ENCODE peak calls at places on chromosome 21, in ten cellular contexts. O, G, E, J, M, K, Q, Y, S and P are unnamed samples.

GRCh38 chr21:41877901-41878830 is 978 bp downstream of the PRDM15 start:
- DNase-seq in O (peak), G (peak), E (peak), J (no peak), M (no peak), K (peak), Q (no peak), Y (peak), S (peak), P (peak)

GRCh38 chr21:27571706-27572105 is 604.8 kb upstream of the ADAMTS5 start:
- DNase-seq in O (peak), G (no peak), E (no peak), J (no peak), M (no peak), K (no peak), Q (no peak), Y (no peak), S (no peak), P (no peak)

GRCh38 chr21:39041815-39042214 is 141.4 kb downstream of the PSMG1 start:
- DNase-seq in O (no peak), G (no peak), E (no peak), J (no peak), M (no peak), K (no peak), Q (no peak), Y (no peak), S (no peak), P (no peak)

GRCh38 chr21:31604591-31605190 is 54.8 kb upstream of the SOD1 start:
- DNase-seq in O (peak), G (peak), E (peak), J (peak), M (peak), K (peak), Q (peak), Y (peak), S (peak), P (peak)

GRCh38 chr21:34534522-34534921 is 22.5 kb upstream of the KCNE1 start:
- DNase-seq in O (peak), G (no peak), E (no peak), J (no peak), M (no peak), K (no peak), Q (no peak), Y (no peak), S (no peak), P (no peak)

GRCh38 chr21:34344058-34344425 is 19.8 kb upstream of the KCNE2 start:
- DNase-seq in O (no peak), G (no peak), E (no peak), J (no peak), M (no peak), K (no peak), Q (no peak), Y (no peak), S (no peak), P (no peak)

GRCh38 chr21:42671778-42672593 is 18.6 kb downstream of the PDE9A start:
- DNase-seq in O (no peak), G (no peak), E (no peak), J (no peak), M (peak), K (peak), Q (no peak), Y (no peak), S (no peak), P (no peak)

GRCh38 chr21:34800797-34801518 is 132.2 kb downstream of the CLIC6 start:
- DNase-seq in O (peak), G (no peak), E (no peak), J (no peak), M (no peak), K (no peak), Q (no peak), Y (no peak), S (no peak), P (no peak)

GRCh38 chr21:35348686-35349085 is 299.6 kb upstream of the RUNX1 start:
- DNase-seq in O (no peak), G (no peak), E (no peak), J (no peak), M (no peak), K (no peak), Q (no peak), Y (no peak), S (no peak), P (no peak)

GRCh38 chr21:45036630-45037029 is 37.8 kb upstream of the ADARB1 start:
- DNase-seq in O (no peak), G (no peak), E (no peak), J (no peak), M (no peak), K (no peak), Q (no peak), Y (no peak), S (no peak), P (no peak)

GRCh38 chr21:44085491-44086321 is 21.5 kb upstream of the PWP2 start:
- DNase-seq in O (no peak), G (peak), E (no peak), J (no peak), M (no peak), K (no peak), Q (no peak), Y (no peak), S (no peak), P (no peak)

GRCh38 chr21:45303751-45304150 is 16.1 kb upstream of the POFUT2 start:
- DNase-seq in O (no peak), G (no peak), E (no peak), J (peak), M (no peak), K (no peak), Q (no peak), Y (no peak), S (no peak), P (no peak)

GRCh38 chr21:28513450-28513849 is 479.2 kb downstream of the LTN1 start:
- DNase-seq in O (no peak), G (no peak), E (no peak), J (no peak), M (no peak), K (no peak), Q (no peak), Y (no peak), S (no peak), P (no peak)

GRCh38 chr21:37983336-37984095 is 67.3 kb upstream of the KCNJ6 start:
- DNase-seq in O (no peak), G (no peak), E (no peak), J (no peak), M (no peak), K (no peak), Q (no peak), Y (no peak), S (no peak), P (no peak)